ENCODE peak calls at places on chromosomes 1 and 21, in ten cellular contexts. S is fibroblast of mammary gland; I is kidney epithelial cell; D is CD8-positive, alpha-beta memory T cell; B is mesendoderm; Y is effector memory CD4-positive, alpha-beta T cell; R is gastrocnemius medialis; V is CD4-positive, alpha-beta memory T cell; Q is IMR-90; K is AG04450. G is an unnamed sample.

GRCh38 chr21:31335957-31336738 is 7.9 kb downstream of the TIAM1 start:
- DNase-seq in S (peak; percentile 96), I (no peak), D (no peak), B (no peak), Y (no peak), R (no peak), V (no peak), Q (peak; percentile 95), K (peak; percentile 68), G (no peak)

GRCh38 chr1:220093361-220094015 is 444 bp upstream of the IARS2 start:
- DNase-seq in S (peak; percentile 3), I (no peak), D (no peak), B (no peak), Y (no peak), R (no peak), V (no peak), Q (no peak), K (no peak), G (no peak)

GRCh38 chr1:23525558-23526174 is 5.4 kb downstream of the E2F2 start:
- DNase-seq in S (no peak), I (no peak), D (no peak), B (no peak), Y (no peak), R (no peak), V (no peak), Q (no peak), K (no peak), G (no peak)

GRCh38 chr1:193479187-193479586 is 292.8 kb upstream of the B3GALT2 start:
- DNase-seq in S (no peak), I (no peak), D (peak; percentile 90), B (no peak), Y (peak; percentile 73), R (no peak), V (peak; percentile 93), Q (no peak), K (no peak), G (no peak)

GRCh38 chr1:203200059-203200553 is 13.6 kb upstream of the CHI3L1 start:
- DNase-seq in S (peak; percentile 94), I (no peak), D (no peak), B (no peak), Y (no peak), R (no peak), V (no peak), Q (peak; percentile 81), K (peak; percentile 60), G (no peak)

GRCh38 chr1:218294531-218294930 is 9.4 kb downstream of the RRP15 start:
- DNase-seq in S (peak; percentile 48), I (no peak), D (no peak), B (peak; percentile 23), Y (no peak), R (no peak), V (no peak), Q (peak; percentile 54), K (no peak), G (no peak)

GRCh38 chr1:64967381-64967780 is 1.0 kb upstream of the JAK1 start:
- DNase-seq in S (no peak), I (no peak), D (no peak), B (no peak), Y (no peak), R (no peak), V (no peak), Q (no peak), K (no peak), G (no peak)

GRCh38 chr1:237228421-237228820 is 186.4 kb downstream of the RYR2 start:
- DNase-seq in S (no peak), I (no peak), D (no peak), B (no peak), Y (no peak), R (no peak), V (no peak), Q (no peak), K (no peak), G (no peak)

GRCh38 chr1:73907051-73907450 is 290.9 kb downstream of the LRRIQ3 start:
- DNase-seq in S (no peak), I (no peak), D (no peak), B (no peak), Y (no peak), R (no peak), V (no peak), Q (no peak), K (no peak), G (no peak)

DNA sequence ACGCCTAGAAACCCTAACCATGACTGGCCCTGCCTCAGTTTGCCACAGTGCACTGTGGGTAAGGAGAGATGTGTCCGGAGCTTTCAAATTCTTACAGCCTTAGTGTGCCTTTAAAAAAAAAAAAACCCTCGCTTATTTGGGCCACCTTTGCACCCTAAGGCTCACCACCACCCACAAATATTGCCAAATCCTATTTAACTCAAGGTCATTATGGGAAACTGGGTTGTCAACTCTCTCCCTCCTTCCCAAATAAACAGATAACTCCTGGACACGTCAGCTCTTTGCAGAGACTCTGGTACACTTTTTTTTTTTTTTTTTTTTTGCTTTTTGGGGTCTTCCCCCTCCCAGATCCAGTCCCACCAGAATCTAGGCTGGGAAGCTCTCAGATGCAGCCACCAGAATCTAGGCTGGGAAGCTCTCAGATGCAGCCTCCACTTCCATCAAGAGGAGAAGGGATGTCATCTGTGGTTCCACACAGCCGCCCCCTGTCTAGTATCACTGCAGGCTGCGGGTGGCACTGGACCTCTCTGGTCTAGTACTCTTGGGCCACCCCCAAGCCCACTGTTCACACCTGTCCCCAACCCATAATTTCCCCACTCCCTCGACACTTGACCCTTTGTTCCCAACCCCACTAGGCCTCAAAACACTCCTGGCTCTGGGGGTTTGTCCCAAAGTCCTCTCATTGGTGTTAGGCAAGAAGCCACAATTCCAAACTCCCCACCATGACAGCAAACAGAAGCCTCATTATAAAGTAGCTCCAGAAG is 3.4 kb downstream of the DHRS3 start:
- DNase-seq in S (no peak), I (no peak), D (no peak), B (no peak), Y (no peak), R (no peak), V (no peak), Q (no peak), K (no peak), G (no peak)
- H3K4me3 ChIP-seq in S (no peak overlapping the region), I (peak overlapping the region; percentile 83), D (peak overlapping the region; percentile 92), B (no peak overlapping the region), Y (peak overlapping the region; percentile 96), R (peak overlapping the region; percentile 90), V (peak overlapping the region; percentile 87), Q (no peak overlapping the region), K (peak overlapping the region; percentile 83), G (no peak overlapping the region)

GRCh38 chr21:16280731-16281130 is 550.9 kb downstream of the USP25 start:
- DNase-seq in S (peak; percentile 48), I (no peak), D (no peak), B (no peak), Y (no peak), R (no peak), V (no peak), Q (no peak), K (no peak), G (no peak)
- H3K4me3 ChIP-seq in S (peak overlapping the region; percentile 34), I (no peak overlapping the region), D (no peak overlapping the region), B (no peak overlapping the region), Y (no peak overlapping the region), R (peak overlapping the region; percentile 50), V (no peak overlapping the region), Q (no peak overlapping the region), K (no peak overlapping the region), G (no peak overlapping the region)

DNA sequence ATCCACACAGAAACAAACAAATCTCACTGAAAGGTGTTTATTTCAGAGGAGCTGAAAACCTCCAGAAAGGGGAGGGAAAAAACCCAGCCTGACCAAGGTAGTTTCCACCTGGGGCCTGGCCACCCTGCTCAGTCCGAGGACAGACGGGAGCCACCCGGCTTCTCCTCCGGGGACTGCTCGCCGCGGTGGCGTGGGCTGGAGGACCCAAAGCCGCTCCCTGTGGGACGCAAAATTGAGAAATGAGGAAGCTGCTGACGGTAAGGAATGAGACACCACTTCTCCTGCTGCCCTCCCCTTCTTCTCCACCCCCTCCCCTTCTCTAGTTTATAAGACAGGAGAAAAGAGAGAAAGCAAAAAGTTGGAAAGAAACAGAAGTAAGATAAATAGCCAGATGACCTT is 12.7 kb downstream of the ITGB2 start:
- DNase-seq in S (peak; percentile 34), I (no peak), D (no peak), B (no peak), Y (no peak), R (no peak), V (no peak), Q (no peak), K (no peak), G (no peak)
- H3K4me3 ChIP-seq in S (no peak overlapping the region), I (no peak overlapping the region), D (no peak overlapping the region), B (no peak overlapping the region), Y (no peak overlapping the region), R (no peak overlapping the region), V (no peak overlapping the region), Q (no peak overlapping the region), K (no peak overlapping the region), G (no peak overlapping the region)

DNA sequence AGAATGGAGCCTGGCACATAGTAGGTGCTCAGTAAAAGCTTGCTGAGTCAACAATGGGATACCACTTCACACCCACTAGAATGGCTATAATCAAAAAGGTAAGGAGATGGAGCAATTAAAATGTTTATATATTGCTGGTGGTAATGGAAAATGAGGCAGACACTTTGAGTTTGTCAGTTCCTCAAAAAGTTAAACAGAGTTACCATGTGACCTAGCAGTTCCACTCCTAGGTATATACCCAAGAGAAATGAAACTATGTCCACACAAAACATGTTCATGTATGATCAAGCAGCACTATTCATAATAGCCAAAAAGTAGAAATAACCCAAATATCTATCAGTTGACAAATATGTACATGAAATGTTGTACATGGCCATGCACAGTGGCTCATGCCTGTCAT is 74.8 kb upstream of the ECE1 start:
- DNase-seq in S (no peak), I (no peak), D (no peak), B (no peak), Y (no peak), R (no peak), V (no peak), Q (no peak), K (no peak), G (no peak)
- H3K4me3 ChIP-seq in S (no peak overlapping the region), I (no peak overlapping the region), D (no peak overlapping the region), B (no peak overlapping the region), Y (no peak overlapping the region), R (no peak overlapping the region), V (no peak overlapping the region), Q (no peak overlapping the region), K (no peak overlapping the region), G (no peak overlapping the region)